ENCODE peak calls at places on chromosomes 3 and 15, in seven cellular contexts. B is Peyer's patch, P is endothelial cell of umbilical vein, K is tibial nerve, A is A549, D is stomach, E is IMR-90. F is an unnamed sample.

GRCh38 chr15:50261979-50262378 is 3.5 kb downstream of the HDC start:
- DNase-seq in B (no peak), P (no peak), K (no peak), A (no peak), D (no peak), E (no peak), F (no peak)

GRCh38 chr3:194176274-194176991 is 40.5 kb downstream of the HES1 start:
- DNase-seq in B (no peak), P (peak), K (no peak), A (no peak), D (no peak), E (no peak), F (no peak)

GRCh38 chr3:170154569-170155143 is 26.9 kb downstream of the PHC3 start:
- DNase-seq in B (no peak), P (no peak), K (no peak), A (no peak), D (no peak), E (no peak), F (no peak)

GRCh38 chr15:98734472-98735284 is 86.3 kb downstream of the IGF1R start:
- DNase-seq in B (no peak), P (no peak), K (no peak), A (no peak), D (no peak), E (peak), F (no peak)

GRCh38 chr3:26622634-26623408 is at the start of gene LRRC3B:
- DNase-seq in B (no peak), P (no peak), K (no peak), A (no peak), D (no peak), E (no peak), F (no peak)

GRCh38 chr3:155991291-155991690 is 120.8 kb downstream of the GMPS start:
- DNase-seq in B (no peak), P (no peak), K (no peak), A (no peak), D (no peak), E (no peak), F (peak)

GRCh38 chr3:182738583-182739514 is 54.5 kb upstream of the ATP11B start:
- DNase-seq in B (no peak), P (no peak), K (no peak), A (no peak), D (peak), E (no peak), F (no peak)

GRCh38 chr15:91855684-91856553 is 2.4 kb downstream of the SLCO3A1 start:
- DNase-seq in B (no peak), P (no peak), K (no peak), A (peak), D (peak), E (no peak), F (no peak)

GRCh38 chr3:55549172-55549571 is 62.1 kb upstream of the WNT5A start:
- DNase-seq in B (no peak), P (no peak), K (no peak), A (no peak), D (no peak), E (peak), F (no peak)

GRCh38 chr3:38627956-38628355 is 21.5 kb downstream of the SCN5A start:
- DNase-seq in B (no peak), P (peak), K (no peak), A (peak), D (no peak), E (no peak), F (no peak)

GRCh38 chr3:134028486-134029255 is 1.1 kb downstream of the SLCO2A1 start:
- DNase-seq in B (no peak), P (peak), K (no peak), A (no peak), D (no peak), E (no peak), F (no peak)

GRCh38 chr3:17552351-17552750 is 190.1 kb downstream of the TBC1D5 start:
- DNase-seq in B (no peak), P (no peak), K (no peak), A (no peak), D (no peak), E (no peak), F (no peak)

GRCh38 chr3:46091046-46091445 is 63.8 kb upstream of the XCR1 start:
- DNase-seq in B (no peak), P (no peak), K (no peak), A (no peak), D (no peak), E (no peak), F (no peak)

GRCh38 chr15:64351265-64351664 is 4.7 kb downstream of the CSNK1G1 start:
- DNase-seq in B (no peak), P (peak), K (no peak), A (no peak), D (no peak), E (peak), F (no peak)

GRCh38 chr3:132898131-132898530 is 140.1 kb upstream of the TMEM108 start:
- DNase-seq in B (no peak), P (no peak), K (no peak), A (no peak), D (no peak), E (no peak), F (no peak)

GRCh38 chr3:61060421-61060861 is 190.8 kb downstream of the FHIT start:
- DNase-seq in B (no peak), P (no peak), K (no peak), A (no peak), D (no peak), E (no peak), F (no peak)

GRCh38 chr3:126501736-126502135 is 15.8 kb downstream of the UROC1 start:
- DNase-seq in B (no peak), P (no peak), K (no peak), A (no peak), D (no peak), E (no peak), F (no peak)

GRCh38 chr3:129409541-129409940 is 18.9 kb downstream of the EFCAB12 start:
- DNase-seq in B (no peak), P (peak), K (no peak), A (no peak), D (no peak), E (peak), F (peak)

GRCh38 chr3:136281966-136282554 is 31.9 kb downstream of the PCCB start:
- DNase-seq in B (no peak), P (peak), K (no peak), A (no peak), D (no peak), E (no peak), F (no peak)

GRCh38 chr3:4351164-4351855 is 48.1 kb downstream of the SETMAR start:
- DNase-seq in B (no peak), P (peak), K (no peak), A (no peak), D (no peak), E (peak), F (no peak)

GRCh38 chr15:86044981-86045380 is 34.7 kb upstream of the AGBL1 start:
- DNase-seq in B (no peak), P (no peak), K (no peak), A (no peak), D (no peak), E (no peak), F (no peak)

GRCh38 chr3:194987571-194988494 is 283.1 kb downstream of the XXYLT1 start:
- DNase-seq in B (no peak), P (no peak), K (no peak), A (no peak), D (no peak), E (peak), F (no peak)

GRCh38 chr3:135012101-135012500 is 217.0 kb downstream of the EPHB1 start:
- DNase-seq in B (no peak), P (no peak), K (no peak), A (no peak), D (no peak), E (no peak), F (no peak)

GRCh38 chr15:31502541-31503229 is 176.1 kb downstream of the KLF13 start:
- DNase-seq in B (no peak), P (no peak), K (no peak), A (no peak), D (no peak), E (no peak), F (no peak)

GRCh38 chr3:3648961-3649360 is 150.3 kb upstream of the LRRN1 start:
- DNase-seq in B (no peak), P (no peak), K (no peak), A (no peak), D (no peak), E (no peak), F (no peak)

GRCh38 chr3:157351981-157352380 is 84.7 kb upstream of the PTX3 start:
- DNase-seq in B (no peak), P (no peak), K (no peak), A (no peak), D (no peak), E (no peak), F (no peak)

GRCh38 chr15:40939909-40940801 is 11.0 kb downstream of the DLL4 start:
- DNase-seq in B (no peak), P (peak), K (no peak), A (no peak), D (no peak), E (no peak), F (no peak)

GRCh38 chr15:40942337-40942854 is 10.9 kb upstream of the CHAC1 start:
- DNase-seq in B (no peak), P (no peak), K (no peak), A (no peak), D (no peak), E (no peak), F (no peak)

GRCh38 chr15:40942865-40943264 is 10.4 kb upstream of the CHAC1 start:
- DNase-seq in B (no peak), P (no peak), K (no peak), A (no peak), D (no peak), E (no peak), F (no peak)

GRCh38 chr15:40941528-40942336 is 11.5 kb upstream of the CHAC1 start:
- DNase-seq in B (peak), P (peak), K (peak), A (peak), D (peak), E (peak), F (peak)

GRCh38 chr15:40941078-40941527 is 12.0 kb downstream of the DLL4 start:
- DNase-seq in B (no peak), P (no peak), K (no peak), A (no peak), D (no peak), E (no peak), F (no peak)
- H3K4me3 ChIP-seq in B (peak), P (no peak), K (peak), A (peak), D (peak), E (peak), F (peak)

GRCh38 chr3:49937081-49937480 is 2.9 kb upstream of the RBM6 start:
- DNase-seq in B (no peak), P (no peak), K (no peak), A (no peak), D (no peak), E (no peak), F (no peak)

GRCh38 chr3:49940667-49941249 is 808 bp downstream of the RBM6 start:
- DNase-seq in B (no peak), P (peak), K (no peak), A (no peak), D (no peak), E (no peak), F (no peak)

DNA sequence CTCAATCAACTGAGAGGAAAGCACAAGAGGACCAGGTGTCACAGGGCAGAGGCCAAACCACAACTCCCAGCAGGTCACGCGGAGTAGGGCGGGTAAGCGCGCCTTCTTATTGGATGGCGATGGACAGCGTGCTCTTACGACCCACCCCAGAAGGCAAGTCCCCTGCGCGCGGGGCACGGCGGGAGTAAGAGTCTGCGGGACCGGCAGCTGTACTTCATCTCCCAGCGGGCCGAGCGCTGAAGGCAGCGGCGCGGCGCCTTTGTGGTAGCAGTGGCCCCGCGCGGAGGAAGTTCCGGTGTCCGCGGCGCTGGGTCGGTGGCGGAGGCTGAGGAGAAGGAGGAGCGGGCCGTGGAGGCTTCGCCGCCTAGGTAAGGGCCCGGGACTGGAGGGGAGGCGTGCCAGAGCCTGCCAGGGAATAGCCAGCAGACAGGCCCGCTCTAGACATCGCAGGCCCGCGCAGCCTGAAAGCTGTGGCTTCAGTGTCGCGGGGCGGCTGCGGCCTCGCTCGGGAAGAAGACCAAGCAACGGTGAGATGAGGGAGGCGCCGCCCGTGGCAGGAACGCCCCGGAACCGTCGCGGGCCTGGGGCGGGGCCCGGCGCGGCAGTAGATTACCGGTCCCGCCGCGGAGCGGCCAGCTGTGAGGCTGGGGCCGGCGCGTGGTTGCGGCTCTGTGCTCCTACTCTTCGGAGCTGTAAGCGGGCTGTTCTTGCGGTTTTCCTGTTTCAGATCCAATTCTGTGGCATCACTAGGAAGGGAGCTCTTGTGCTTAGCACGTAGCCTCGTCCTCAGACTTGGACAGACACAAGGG is at the start of gene RBM6:
- DNase-seq in B (peak), P (peak), K (peak), A (peak), D (peak), E (peak), F (peak)
- TF ChIP-seq POLR2A in B (peak), P (peak), K (peak), A (peak), D (peak), E (peak), F (peak)

GRCh38 chr15:70374096-70374495 is 276.4 kb upstream of the TLE3 start:
- DNase-seq in B (no peak), P (no peak), K (no peak), A (no peak), D (no peak), E (no peak), F (no peak)
- H3K27ac ChIP-seq in B (no peak), P (no peak), K (no peak), A (peak), D (no peak), E (no peak), F (no peak)

DNA sequence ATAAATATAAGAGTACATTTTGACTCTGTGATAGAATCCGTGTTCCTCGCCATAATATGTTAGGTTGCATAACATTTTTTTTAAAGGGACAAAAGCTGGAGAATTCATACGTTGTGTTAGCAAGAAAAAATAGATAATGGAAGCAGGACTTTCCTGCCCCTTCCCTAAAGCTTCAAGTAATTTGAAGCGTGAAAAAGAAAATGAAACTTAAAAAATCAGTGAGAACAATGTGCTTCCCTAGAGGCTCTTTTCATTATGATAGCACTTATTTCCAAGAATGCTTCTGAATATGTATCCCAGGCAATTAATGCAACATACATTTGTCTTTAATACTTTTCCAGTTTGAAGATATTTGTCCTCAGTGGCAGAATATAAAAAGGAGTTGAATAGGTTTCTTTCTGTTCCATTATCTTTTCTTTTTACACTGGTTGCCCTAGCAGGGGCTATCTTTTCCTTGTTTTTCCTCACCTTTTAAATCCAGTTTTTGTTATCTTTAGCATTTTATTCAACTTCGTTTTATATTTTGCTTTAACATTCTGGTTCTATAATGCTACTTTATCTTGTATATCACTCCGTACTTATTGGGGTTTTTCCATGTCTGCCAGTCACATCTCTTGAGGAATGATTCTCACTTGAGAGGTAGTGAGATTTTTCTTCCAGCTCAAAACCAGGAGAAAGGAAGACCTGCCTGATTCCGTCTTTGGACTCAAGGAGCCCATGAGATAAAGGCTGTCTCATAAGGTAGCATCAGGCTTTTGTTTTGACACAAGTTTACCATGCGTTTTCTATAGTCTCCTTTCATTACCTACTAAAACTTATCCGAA is 113.8 kb downstream of the MBNL1 start:
- DNase-seq in B (no peak), P (peak), K (no peak), A (no peak), D (no peak), E (no peak), F (no peak)
- H3K4me3 ChIP-seq in B (peak), P (peak), K (peak), A (peak), D (peak), E (no peak), F (peak)

DNA sequence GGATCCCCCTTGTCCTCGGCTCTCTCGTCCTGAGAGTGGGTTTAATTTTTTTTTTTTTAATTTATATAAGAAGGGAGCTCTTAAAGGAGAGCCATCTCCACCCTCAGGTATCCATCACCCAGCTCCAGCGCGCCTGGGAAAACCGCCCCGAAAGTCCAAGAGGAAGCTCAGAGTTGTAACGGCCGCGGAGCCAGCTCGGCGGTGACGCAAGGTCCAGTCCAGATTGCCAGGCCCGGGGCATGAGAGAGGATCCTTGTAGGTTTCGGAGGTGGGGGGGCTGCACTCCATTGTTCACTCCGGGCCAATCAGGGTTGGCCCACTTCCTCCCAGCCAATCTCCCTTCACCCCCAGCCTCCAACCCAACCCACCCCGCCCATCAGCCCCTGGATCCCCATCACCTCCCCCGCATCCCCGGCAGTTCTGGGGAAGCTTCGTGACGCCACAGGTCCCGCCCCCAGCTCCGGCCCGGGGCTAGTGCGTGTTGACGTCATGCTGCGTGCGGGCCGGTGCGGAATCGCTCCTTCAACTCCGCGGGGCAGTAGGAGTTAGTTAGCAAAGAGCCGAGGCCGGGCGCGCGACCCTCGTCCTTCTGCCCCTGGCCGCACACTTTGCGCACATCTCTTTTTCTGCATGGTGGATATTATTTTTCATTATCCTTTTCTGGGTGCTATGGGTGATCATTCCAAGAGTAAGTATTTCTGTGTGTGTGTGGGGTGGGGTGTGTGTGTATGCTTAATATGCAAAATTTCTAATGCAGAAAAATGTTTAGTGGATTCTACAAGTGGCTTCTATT is at the start of gene ISL2:
- DNase-seq in B (peak), P (peak), K (no peak), A (peak), D (peak), E (peak), F (no peak)
- TF ChIP-seq POLR2A in B (no peak), P (peak), K (no peak), A (peak), D (no peak), E (peak), F (no peak)

DNA sequence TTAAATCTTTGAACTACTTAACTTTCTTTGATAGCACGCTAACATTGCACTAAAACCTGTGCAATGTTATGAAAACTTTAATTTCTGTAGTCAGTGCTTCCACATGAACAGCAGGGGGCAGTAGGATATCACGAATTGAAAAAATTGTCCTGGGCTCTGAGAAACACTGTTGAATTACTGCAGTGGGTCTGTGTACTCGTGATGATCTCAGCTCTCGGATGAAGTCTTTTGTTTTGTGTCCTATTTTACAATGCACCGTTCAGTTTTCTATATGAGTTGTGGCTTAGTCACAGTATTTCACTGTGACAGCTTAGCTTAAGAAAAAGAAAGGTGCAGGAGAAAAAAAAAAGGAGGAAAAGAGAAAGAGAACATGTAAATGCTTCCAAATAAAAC is 141.3 kb upstream of the CCDC54 start:
- DNase-seq in B (no peak), P (peak), K (no peak), A (peak), D (no peak), E (peak), F (peak)
- H3K27ac ChIP-seq in B (no peak), P (no peak), K (peak), A (peak), D (peak), E (peak), F (peak)

GRCh38 chr3:9779197-9779596 is 9.4 kb upstream of the CAMK1 start:
- DNase-seq in B (no peak), P (no peak), K (no peak), A (no peak), D (no peak), E (no peak), F (no peak)
- H3K4me3 ChIP-seq in B (no peak), P (no peak), K (no peak), A (no peak), D (no peak), E (no peak), F (no peak)

GRCh38 chr3:196711838-196712513 is at the start of the genes CEP19 and PIGX:
- DNase-seq in B (peak), P (peak), K (peak), A (peak), D (peak), E (peak), F (peak)
- TF ChIP-seq POLR2A in B (peak), P (peak), K (peak), A (peak), D (no peak), E (peak), F (peak)